ENCODE peak calls at places on chromosome 7, in eight cellular contexts. G is RCC 7860; W is activated CD4-positive, alpha-beta T cell treated with anti-CD3 and anti-CD28 coated beads, Interleukin-2, amount 10 ng/mL, durations not matched to agents 7 days and 5 days; B is heart left ventricle; H is activated naive CD4-positive, alpha-beta T cell treated with anti-CD3 and anti-CD28 coated beads, Interleukin-2, amount 50 U/mL, for 16 hours; A is hippocampal formation; T is effector memory CD4-positive, alpha-beta T cell; D is non-pigmented ciliary epithelial cell. S is an unnamed sample.

GRCh38 chr7:40720401-40720800 is 585.6 kb downstream of the SUGCT start:
- DNase-seq in B (no peak), W (no peak), G (no peak), T (no peak), A (no peak), D (no peak), H (no peak), S (no peak)

GRCh38 chr7:127317447-127317961 is 64.8 kb upstream of the GRM8 start:
- DNase-seq in T (no peak), D (no peak), H (no peak), A (no peak), B (no peak), W (no peak), G (no peak), S (no peak)

GRCh38 chr7:131624536-131624935 is 68.1 kb upstream of the PODXL start:
- DNase-seq in T (no peak), D (no peak), H (no peak), B (no peak), A (no peak), W (no peak), G (no peak), S (no peak)

GRCh38 chr7:113392841-113393540 is 274.6 kb upstream of the SMIM30 start:
- DNase-seq in A (no peak), T (no peak), B (no peak), G (no peak), W (no peak), D (no peak), H (no peak), S (no peak)

GRCh38 chr7:86951895-86952294 is 107.6 kb downstream of the ELAPOR2 start:
- DNase-seq in D (no peak), H (no peak), T (no peak), A (no peak), B (no peak), G (no peak), W (no peak), S (no peak)

GRCh38 chr7:150365673-150366398 is 2.8 kb upstream of the REPIN1 start:
- DNase-seq in D (no peak), B (no peak), W (no peak), T (no peak), H (no peak), G (no peak), A (no peak), S (peak; percentile 67)

GRCh38 chr7:112337177-112337576 is 113.1 kb upstream of the IFRD1 start:
- DNase-seq in G (no peak), H (no peak), D (no peak), T (no peak), W (no peak), B (no peak), A (no peak), S (no peak)

GRCh38 chr7:77525231-77525630 is 11.9 kb upstream of the PTPN12 start:
- DNase-seq in W (no peak), A (no peak), T (no peak), H (no peak), G (no peak), B (no peak), D (no peak), S (no peak)

GRCh38 chr7:95469187-95469586 is 16.6 kb upstream of the ASB4 start:
- DNase-seq in H (no peak), W (no peak), A (no peak), G (peak; percentile 45), T (no peak), B (no peak), D (no peak), S (no peak)

GRCh38 chr7:152336754-152337368 is 98.9 kb downstream of the KMT2C start:
- DNase-seq in A (peak; percentile 38), B (no peak), W (peak; percentile 33), H (no peak), G (peak; percentile 33), D (peak; percentile 9), T (no peak), S (peak; percentile 54)

GRCh38 chr7:123846217-123846891 is 1.4 kb downstream of the HYAL4 start:
- DNase-seq in T (no peak), H (no peak), D (no peak), B (no peak), W (no peak), G (no peak), A (no peak), S (no peak)

GRCh38 chr7:91550931-91551330 is 286.7 kb downstream of the FZD1 start:
- DNase-seq in B (no peak), W (no peak), G (no peak), T (no peak), D (no peak), A (no peak), H (no peak), S (no peak)

GRCh38 chr7:123230603-123231002 is 30.8 kb upstream of the SLC13A1 start:
- DNase-seq in G (no peak), T (no peak), B (no peak), D (no peak), H (no peak), A (no peak), W (no peak), S (no peak)

GRCh38 chr7:104106106-104106505 is 101.7 kb downstream of the ORC5 start:
- DNase-seq in H (no peak), W (no peak), B (no peak), G (no peak), T (no peak), D (peak; percentile 22), A (no peak), S (no peak)

GRCh38 chr7:150429699-150430098 is 20.7 kb upstream of the GIMAP8 start:
- DNase-seq in H (no peak), G (no peak), B (no peak), W (no peak), A (no peak), T (no peak), D (no peak), S (no peak)

GRCh38 chr7:81053623-81054022 is 134.8 kb upstream of the SEMA3C start:
- DNase-seq in B (no peak), D (peak; percentile 10), H (no peak), W (no peak), A (no peak), T (no peak), G (no peak), S (no peak)

GRCh38 chr7:137771679-137772078 is 75.1 kb downstream of the DGKI start:
- DNase-seq in G (peak; percentile 87), H (no peak), A (no peak), B (no peak), D (peak; percentile 81), W (no peak), T (no peak), S (no peak)

GRCh38 chr7:101625076-101625914 is 3.8 kb downstream of the MYL10 start:
- DNase-seq in G (no peak), T (no peak), W (no peak), D (no peak), B (no peak), H (no peak), A (no peak), S (no peak)

GRCh38 chr7:83119002-83119358 is 43.7 kb downstream of the PCLO start:
- DNase-seq in G (no peak), H (no peak), D (no peak), W (no peak), A (no peak), B (no peak), T (no peak), S (no peak)

GRCh38 chr7:98322331-98323260 is 41.1 kb downstream of the BRI3 start:
- DNase-seq in G (no peak), D (no peak), H (no peak), B (no peak), A (no peak), W (no peak), T (no peak), S (no peak)

GRCh38 chr7:108839091-108839490 is 269.4 kb downstream of the DNAJB9 start:
- DNase-seq in A (no peak), D (no peak), G (no peak), B (no peak), T (no peak), W (no peak), H (no peak), S (no peak)

GRCh38 chr7:55574062-55574717 is 1.9 kb upstream of the VOPP1 start:
- DNase-seq in D (no peak), G (peak; percentile 8), H (no peak), W (peak; percentile 50), B (no peak), T (no peak), A (no peak), S (peak; percentile 24)

GRCh38 chr7:40530292-40530691 is 395.5 kb downstream of the SUGCT start:
- DNase-seq in H (no peak), G (no peak), W (no peak), D (peak; percentile 61), T (no peak), B (no peak), A (no peak), S (no peak)

GRCh38 chr7:19754521-19755116 is 18.8 kb downstream of the TMEM196 start:
- DNase-seq in D (no peak), T (no peak), H (no peak), B (no peak), W (no peak), A (no peak), G (peak; percentile 46), S (peak; percentile 20)